ENCODE peak calls at places on chromosomes 3 and 15, in seven cellular contexts. E is CD8-positive, alpha-beta T cell; H is endothelial cell of umbilical vein; X is adrenal gland; L is ovary; A is cardiac muscle cell; F is CD8-positive, alpha-beta memory T cell. C is an unnamed sample.

GRCh38 chr3:123652346-123652984 is 67.6 kb upstream of the HACD2 start:
- DNase-seq in L (peak; percentile 77), A (peak; percentile 84), E (peak; percentile 53), X (peak; percentile 76), H (peak; percentile 75), F (no peak), C (peak; percentile 90)

GRCh38 chr15:45573961-45574629 is 13.1 kb upstream of the BLOC1S6 start:
- DNase-seq in H (no peak), X (no peak), E (no peak), F (no peak), L (no peak), A (peak; percentile 77), C (peak; percentile 61)

GRCh38 chr15:74320358-74321247 is 46.8 kb downstream of the CYP11A1 start:
- DNase-seq in F (no peak), A (peak; percentile 64), L (peak; percentile 53), H (peak; percentile 37), E (peak; percentile 74), X (peak; percentile 46), C (no peak)

GRCh38 chr3:121988146-121988545 is 33.9 kb downstream of the ILDR1 start:
- DNase-seq in H (no peak), E (no peak), F (no peak), L (no peak), A (no peak), X (no peak), C (no peak)

GRCh38 chr15:23690450-23690852 is 3.3 kb upstream of the NDN start:
- DNase-seq in H (no peak), X (peak; percentile 82), A (peak; percentile 69), F (no peak), L (peak; percentile 91), E (no peak), C (peak; percentile 48)

GRCh38 chr3:186083746-186084145 is 25.1 kb downstream of the ETV5 start:
- DNase-seq in F (no peak), E (no peak), X (no peak), A (peak; percentile 49), L (no peak), H (no peak), C (no peak)

GRCh38 chr3:18751514-18751913 is 326.4 kb upstream of the SATB1 start:
- DNase-seq in H (no peak), L (no peak), E (no peak), X (no peak), A (no peak), F (no peak), C (no peak)

GRCh38 chr15:83108266-83109219 is 1.1 kb downstream of the TM6SF1 start:
- DNase-seq in H (peak; percentile 90), A (no peak), E (peak; percentile 39), F (no peak), X (peak; percentile 73), L (no peak), C (no peak)

GRCh38 chr3:73740041-73740440 is 115.3 kb upstream of the PDZRN3 start:
- DNase-seq in L (no peak), E (no peak), H (no peak), X (no peak), A (no peak), F (no peak), C (no peak)

GRCh38 chr15:31551323-31551722 is 224.7 kb downstream of the KLF13 start:
- DNase-seq in H (no peak), A (no peak), X (no peak), E (no peak), F (no peak), L (no peak), C (no peak)

GRCh38 chr15:62740141-62741004 is 302.2 kb upstream of the TPM1 start:
- DNase-seq in L (no peak), H (no peak), A (no peak), X (no peak), F (no peak), E (no peak), C (no peak)

GRCh38 chr3:141940204-141940776 is 63.8 kb downstream of the ATP1B3 start:
- DNase-seq in E (no peak), X (peak; percentile 74), H (peak; percentile 84), A (no peak), L (no peak), F (no peak), C (no peak)

GRCh38 chr3:132804498-132804897 is 82.3 kb upstream of the NPHP3 start:
- DNase-seq in X (peak; percentile 13), A (no peak), F (no peak), E (no peak), H (no peak), L (no peak), C (no peak)

GRCh38 chr3:12317914-12318313 is 29.0 kb downstream of the PPARG start:
- DNase-seq in X (no peak), A (no peak), H (no peak), F (no peak), E (no peak), L (no peak), C (no peak)

GRCh38 chr3:148178508-148178907 is 519.2 kb upstream of the AGTR1 start:
- DNase-seq in A (no peak), L (no peak), E (no peak), F (no peak), H (peak; percentile 14), X (no peak), C (no peak)

GRCh38 chr3:87191175-87191574 is 35.9 kb upstream of the CHMP2B start:
- DNase-seq in A (no peak), H (peak; percentile 12), E (no peak), X (no peak), F (no peak), L (no peak), C (no peak)

GRCh38 chr3:1942751-1943150 is 155.9 kb upstream of the CNTN4 start:
- DNase-seq in F (no peak), H (peak; percentile 34), E (no peak), X (no peak), A (no peak), L (no peak), C (no peak)
- H3K9me3 ChIP-seq in F (no peaks in the 10 kb centered on the region), H (peaks cover 2% of the 10 kb centered on the region), E (no peaks in the 10 kb centered on the region), X (no peaks in the 10 kb centered on the region), A (no peaks in the 10 kb centered on the region), L (no peaks in the 10 kb centered on the region), C (no peaks in the 10 kb centered on the region)

DNA sequence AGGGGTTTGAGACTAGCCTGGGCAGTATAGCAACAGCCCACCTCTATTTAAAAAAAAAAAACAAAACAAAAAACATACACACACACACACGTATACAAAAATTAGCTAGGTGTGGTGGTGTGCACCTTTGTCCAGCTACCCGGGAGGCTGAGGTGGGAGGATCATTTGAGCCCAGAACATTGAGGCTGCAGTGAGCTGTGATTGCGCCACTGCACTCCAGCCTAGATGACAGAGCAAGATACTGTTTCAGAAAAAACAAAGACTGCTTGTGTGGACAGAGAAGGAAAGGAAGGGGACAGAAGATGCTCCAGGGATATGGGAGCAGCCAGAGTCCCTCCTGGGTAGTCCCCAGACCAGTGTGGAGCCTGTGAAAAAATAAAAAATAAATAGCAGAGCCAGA is 12.9 kb downstream of the TYRO3 start:
- DNase-seq in L (no peak), A (no peak), H (no peak), X (no peak), E (no peak), F (no peak), C (no peak)
- H3K36me3 ChIP-seq in L (no peaks in the 10 kb centered on the region), A (no peaks in the 10 kb centered on the region), H (no peaks in the 10 kb centered on the region), X (no peaks in the 10 kb centered on the region), E (no peaks in the 10 kb centered on the region), F (no peaks in the 10 kb centered on the region), C (peaks cover 8% of the 10 kb centered on the region)

GRCh38 chr15:65509321-65509720 is 8.2 kb downstream of the DPP8 start:
- DNase-seq in H (no peak), E (no peak), L (no peak), X (no peak), A (no peak), F (no peak), C (no peak)

GRCh38 chr15:65517866-65518207 is 348 bp upstream of the DPP8 start:
- DNase-seq in H (no peak), E (no peak), X (no peak), A (no peak), L (no peak), F (no peak), C (no peak)

GRCh38 chr15:65516997-65517865 is at the start of gene DPP8:
- DNase-seq in L (peak; percentile 91), X (peak; percentile 95), H (peak; percentile 92), F (peak; percentile 89), A (peak; percentile 96), E (peak; percentile 97), C (peak; percentile 93)

GRCh38 chr15:65512189-65512588 is 5.3 kb downstream of the DPP8 start:
- DNase-seq in H (no peak), E (no peak), L (no peak), X (no peak), F (no peak), A (no peak), C (no peak)

DNA sequence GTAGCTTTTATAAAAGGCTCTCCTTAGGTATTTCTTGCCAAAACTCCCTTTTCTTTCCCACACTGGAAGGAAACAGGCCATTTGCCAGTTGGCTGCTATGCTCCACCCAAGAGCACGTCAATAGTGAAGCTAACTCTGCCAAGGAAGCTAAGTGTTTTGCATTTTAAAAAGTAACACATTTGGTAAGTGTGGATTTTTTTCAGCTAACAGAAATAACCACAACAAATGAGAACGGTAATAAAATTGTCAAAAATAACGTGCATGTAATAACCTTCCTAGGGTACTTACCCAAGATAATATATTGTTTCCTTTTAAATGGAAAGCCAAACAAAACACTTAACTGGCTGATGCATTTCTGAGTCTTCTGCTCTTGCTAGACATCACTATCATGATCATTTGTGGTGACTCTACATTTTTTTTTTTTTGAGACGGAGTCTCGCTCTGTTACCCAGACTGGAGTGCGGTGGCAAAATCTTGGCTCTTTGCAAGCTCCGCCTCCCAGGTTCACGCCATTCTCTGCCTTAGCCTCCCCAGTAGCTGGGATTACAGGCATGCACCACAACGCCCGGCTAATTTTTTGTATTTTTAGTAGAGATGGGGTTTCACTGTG is 4.6 kb downstream of the DPP8 start:
- DNase-seq in E (no peak), F (peak; percentile 18), L (peak; percentile 84), A (no peak), H (peak; percentile 90), X (peak; percentile 70), C (no peak)
- H3K4me1 ChIP-seq in E (peaks cover 30% of the 10 kb centered on the region), F (peaks cover 55% of the 10 kb centered on the region), L (peaks cover 12% of the 10 kb centered on the region), A (peaks cover 10% of the 10 kb centered on the region), H (peaks cover 19% of the 10 kb centered on the region), X (peaks cover 58% of the 10 kb centered on the region), C (peaks cover 7% of the 10 kb centered on the region)

GRCh38 chr15:20340931-20341661 is 200.5 kb downstream of the GOLGA6L6 start:
- DNase-seq in F (peak; percentile 56), E (peak; percentile 70), H (peak; percentile 3), A (peak; percentile 46), X (peak; percentile 46), L (peak; percentile 54), C (no peak)
- H3K9me3 ChIP-seq in F (no peaks in the 10 kb centered on the region), E (no peaks in the 10 kb centered on the region), H (peaks cover 45% of the 10 kb centered on the region), A (peaks cover 23% of the 10 kb centered on the region), X (no peaks in the 10 kb centered on the region), L (peaks cover 18% of the 10 kb centered on the region), C (peaks cover 38% of the 10 kb centered on the region)

GRCh38 chr15:89110060-89110459 is 21.8 kb downstream of the ABHD2 start:
- DNase-seq in A (no peak), H (no peak), L (no peak), F (no peak), X (no peak), E (no peak), C (no peak)
- H3K36me3 ChIP-seq in A (no peaks in the 10 kb centered on the region), H (no peaks in the 10 kb centered on the region), L (no peaks in the 10 kb centered on the region), F (no peaks in the 10 kb centered on the region), X (peaks cover 4% of the 10 kb centered on the region), E (no peaks in the 10 kb centered on the region), C (no peaks in the 10 kb centered on the region)

C was measured in Caco-2.